ENCODE peak calls at places on chromosomes 5 and 9, in four cellular contexts. L, X, K and Y are unnamed samples.

GRCh38 chr5:175148773-175149172 is 295.2 kb downstream of the DRD1 start:
- DNase-seq in X (no peak), L (no peak), K (no peak), Y (no peak)

GRCh38 chr9:87372401-87372851 is 125.2 kb upstream of the DAPK1 start:
- DNase-seq in K (no peak), L (no peak), X (no peak), Y (no peak)

GRCh38 chr5:37831821-37832524 is 7.9 kb downstream of the GDNF start:
- DNase-seq in X (no peak), L (no peak), K (no peak), Y (no peak)

GRCh38 chr9:116358251-116358650 is 204.7 kb downstream of the PAPPA start:
- DNase-seq in K (no peak), X (no peak), L (no peak), Y (no peak)

GRCh38 chr9:121055642-121056143 is 5.6 kb upstream of the C5 start:
- DNase-seq in X (no peak), K (peak; percentile 16), L (no peak), Y (no peak)

GRCh38 chr9:21031091-21031817 is at the start of gene HACD4:
- DNase-seq in K (peak; percentile 22), X (peak; percentile 62), L (peak; percentile 66), Y (peak; percentile 56)

GRCh38 chr5:1701884-1702283 is 97.8 kb downstream of the MRPL36 start:
- DNase-seq in X (no peak), K (no peak), L (no peak), Y (no peak)

GRCh38 chr9:126373241-126373640 is 46.6 kb downstream of the MVB12B start:
- DNase-seq in L (no peak), X (no peak), K (no peak), Y (no peak)

GRCh38 chr5:76402251-76402879 is 720 bp upstream of the IQGAP2 start:
- DNase-seq in L (peak; percentile 83), X (peak; percentile 72), K (peak; percentile 95), Y (peak; percentile 93)

GRCh38 chr9:100679834-100680233 is 102.0 kb downstream of the CAVIN4 start:
- DNase-seq in K (no peak), L (no peak), X (no peak), Y (no peak)

GRCh38 chr9:35929188-35929718 is 20.0 kb downstream of the SPAAR start:
- DNase-seq in L (no peak), K (no peak), X (no peak), Y (no peak)

GRCh38 chr9:14616188-14616982 is 76.8 kb downstream of the ZDHHC21 start:
- DNase-seq in L (peak; percentile 56), K (peak; percentile 58), X (no peak), Y (peak; percentile 48)

GRCh38 chr5:998276-998974 is 10.2 kb upstream of the NKD2 start:
- DNase-seq in L (no peak), X (no peak), K (no peak), Y (no peak)

GRCh38 chr5:96157841-96158291 is 196.2 kb upstream of the ELL2 start:
- DNase-seq in K (no peak), L (no peak), X (no peak), Y (no peak)

GRCh38 chr9:36847781-36848673 is 186.0 kb downstream of the PAX5 start:
- DNase-seq in X (no peak), L (no peak), K (no peak), Y (no peak)

GRCh38 chr9:132572921-132573320 is 9.5 kb upstream of the BARHL1 start:
- DNase-seq in L (no peak), X (no peak), K (no peak), Y (no peak)

GRCh38 chr5:158013939-158014338 is 155.0 kb upstream of the CLINT1 start:
- DNase-seq in L (peak; percentile 17), X (no peak), K (peak; percentile 16), Y (no peak)

GRCh38 chr9:98967257-98967656 is 23.6 kb downstream of the COL15A1 start:
- DNase-seq in X (no peak), K (no peak), L (no peak), Y (no peak)

GRCh38 chr9:33024126-33024965 is 727 bp upstream of the DNAJA1 start:
- DNase-seq in X (no peak), L (no peak), K (peak; percentile 32), Y (no peak)

GRCh38 chr9:129319076-129319937 is 141.2 kb upstream of the IER5L start:
- DNase-seq in L (no peak), X (no peak), K (no peak), Y (no peak)

GRCh38 chr9:69762527-69762926 is 2.7 kb upstream of the PTAR1 start:
- DNase-seq in X (no peak), L (no peak), K (no peak), Y (no peak)

GRCh38 chr9:108786322-108786721 is 69.5 kb downstream of the ACTL7B start:
- DNase-seq in L (no peak), X (no peak), K (no peak), Y (no peak)

GRCh38 chr9:88307136-88307535 is 81.1 kb upstream of the SPIN1 start:
- DNase-seq in L (no peak), K (no peak), X (no peak), Y (no peak)

GRCh38 chr9:124489222-124489621 is 18.0 kb downstream of the NR5A1 start:
- DNase-seq in K (no peak), X (no peak), L (no peak), Y (no peak)

GRCh38 chr5:144691936-144692335 is 521.3 kb downstream of the KCTD16 start:
- DNase-seq in K (no peak), X (no peak), L (no peak), Y (no peak)

GRCh38 chr5:156641690-156642089 is 208.4 kb upstream of the PPP1R2B start:
- DNase-seq in K (no peak), L (no peak), X (no peak), Y (no peak)

GRCh38 chr5:153900703-153901395 is 137.9 kb downstream of the FAM114A2 start:
- DNase-seq in X (no peak), K (no peak), L (no peak), Y (no peak)

GRCh38 chr5:98664736-98665135 is 108.7 kb upstream of the RGMB start:
- DNase-seq in X (no peak), K (no peak), L (no peak), Y (no peak)

GRCh38 chr9:77375956-77376532 is 198.7 kb downstream of the VPS13A start:
- DNase-seq in X (no peak), K (no peak), L (no peak), Y (no peak)